ENCODE peak calls at places on chromosome 3, in six cellular contexts. One of them, this sample, is unnamed.

GRCh38 chr3:159839561-159840379 is 148.9 kb upstream of the IL12A start:
- DNase-seq in HepG2: no peak
- DNase-seq in H1: peak
- DNase-seq in GM12878: no peak
- DNase-seq in HCT116: no peak
- DNase-seq in SK-N-SH: peak
- DNase-seq in this sample: no peak

GRCh38 chr3:120615863-120616599 is 19.9 kb downstream of the NDUFB4 start:
- DNase-seq in HepG2: no peak
- DNase-seq in H1: no peak
- DNase-seq in GM12878: no peak
- DNase-seq in HCT116: no peak
- DNase-seq in SK-N-SH: no peak
- DNase-seq in this sample: no peak

GRCh38 chr3:16583551-16583950 is 21.7 kb downstream of the DAZL start:
- DNase-seq in HepG2: no peak
- DNase-seq in H1: no peak
- DNase-seq in GM12878: no peak
- DNase-seq in HCT116: no peak
- DNase-seq in SK-N-SH: no peak
- DNase-seq in this sample: no peak

GRCh38 chr3:160395297-160395696 is 3.7 kb downstream of the IFT80 start:
- DNase-seq in HepG2: no peak
- DNase-seq in H1: no peak
- DNase-seq in GM12878: no peak
- DNase-seq in HCT116: no peak
- DNase-seq in SK-N-SH: no peak
- DNase-seq in this sample: no peak

GRCh38 chr3:99856437-99857220 is 39.0 kb downstream of the CMSS1 start:
- DNase-seq in HepG2: no peak
- DNase-seq in H1: no peak
- DNase-seq in GM12878: no peak
- DNase-seq in HCT116: no peak
- DNase-seq in SK-N-SH: no peak
- DNase-seq in this sample: no peak

GRCh38 chr3:9422712-9423424 is 25.5 kb downstream of the SETD5 start:
- DNase-seq in HepG2: peak
- DNase-seq in H1: no peak
- DNase-seq in GM12878: no peak
- DNase-seq in HCT116: peak
- DNase-seq in SK-N-SH: peak
- DNase-seq in this sample: peak

GRCh38 chr3:47083786-47084185 is 80.1 kb downstream of the SETD2 start:
- DNase-seq in HepG2: no peak
- DNase-seq in H1: no peak
- DNase-seq in GM12878: peak
- DNase-seq in HCT116: no peak
- DNase-seq in SK-N-SH: no peak
- DNase-seq in this sample: no peak

GRCh38 chr3:126154391-126155279 is 25.8 kb downstream of the ALDH1L1 start:
- DNase-seq in HepG2: no peak
- DNase-seq in H1: no peak
- DNase-seq in GM12878: no peak
- DNase-seq in HCT116: no peak
- DNase-seq in SK-N-SH: no peak
- DNase-seq in this sample: no peak

GRCh38 chr3:162602619-162603018 is 1106.0 kb downstream of the OTOL1 start:
- DNase-seq in HepG2: no peak
- DNase-seq in H1: no peak
- DNase-seq in GM12878: no peak
- DNase-seq in HCT116: no peak
- DNase-seq in SK-N-SH: no peak
- DNase-seq in this sample: no peak

GRCh38 chr3:126352476-126353454 is 4.4 kb downstream of the KLF15 start:
- DNase-seq in HepG2: peak
- DNase-seq in H1: no peak
- DNase-seq in GM12878: no peak
- DNase-seq in HCT116: no peak
- DNase-seq in SK-N-SH: no peak
- DNase-seq in this sample: no peak

GRCh38 chr3:68007621-68008226 is 353.3 kb upstream of the SUCLG2 start:
- DNase-seq in HepG2: no peak
- DNase-seq in H1: peak
- DNase-seq in GM12878: no peak
- DNase-seq in HCT116: no peak
- DNase-seq in SK-N-SH: peak
- DNase-seq in this sample: no peak

GRCh38 chr3:109178701-109179100 is 42.2 kb downstream of the C3orf85 start:
- DNase-seq in HepG2: no peak
- DNase-seq in H1: no peak
- DNase-seq in GM12878: no peak
- DNase-seq in HCT116: no peak
- DNase-seq in SK-N-SH: no peak
- DNase-seq in this sample: no peak

GRCh38 chr3:96478496-96478895 is 335.9 kb upstream of the EPHA6 start:
- DNase-seq in HepG2: no peak
- DNase-seq in H1: no peak
- DNase-seq in GM12878: no peak
- DNase-seq in HCT116: no peak
- DNase-seq in SK-N-SH: no peak
- DNase-seq in this sample: no peak

GRCh38 chr3:118734664-118735063 is 300.0 kb downstream of the IGSF11 start:
- DNase-seq in HepG2: no peak
- DNase-seq in H1: no peak
- DNase-seq in GM12878: no peak
- DNase-seq in HCT116: no peak
- DNase-seq in SK-N-SH: no peak
- DNase-seq in this sample: no peak

GRCh38 chr3:138573138-138573537 is 20.9 kb downstream of the CEP70 start:
- DNase-seq in HepG2: no peak
- DNase-seq in H1: no peak
- DNase-seq in GM12878: no peak
- DNase-seq in HCT116: no peak
- DNase-seq in SK-N-SH: no peak
- DNase-seq in this sample: no peak
- TF ChIP-seq JUND in HepG2: no peak
- TF ChIP-seq JUND in H1: no peak
- TF ChIP-seq JUND in GM12878: no peak
- TF ChIP-seq JUND in HCT116: no peak
- TF ChIP-seq JUND in SK-N-SH: no peak
- TF ChIP-seq JUND in this sample: no peak

GRCh38 chr3:42982645-42983412 is 3.7 kb downstream of the GASK1A start:
- DNase-seq in HepG2: no peak
- DNase-seq in H1: no peak
- DNase-seq in GM12878: no peak
- DNase-seq in HCT116: no peak
- DNase-seq in SK-N-SH: no peak
- DNase-seq in this sample: no peak

GRCh38 chr3:42980209-42980608 is 1.1 kb downstream of the GASK1A start:
- DNase-seq in HepG2: no peak
- DNase-seq in H1: no peak
- DNase-seq in GM12878: no peak
- DNase-seq in HCT116: no peak
- DNase-seq in SK-N-SH: no peak
- DNase-seq in this sample: no peak

GRCh38 chr3:42979044-42979962 is at the start of gene GASK1A:
- DNase-seq in HepG2: no peak
- DNase-seq in H1: no peak
- DNase-seq in GM12878: no peak
- DNase-seq in HCT116: no peak
- DNase-seq in SK-N-SH: peak
- DNase-seq in this sample: peak

GRCh38 chr3:42983927-42984326 is 4.8 kb downstream of the GASK1A start:
- DNase-seq in HepG2: no peak
- DNase-seq in H1: no peak
- DNase-seq in GM12878: no peak
- DNase-seq in HCT116: no peak
- DNase-seq in SK-N-SH: no peak
- DNase-seq in this sample: no peak

GRCh38 chr3:42980909-42981308 is 1.8 kb downstream of the GASK1A start:
- DNase-seq in HepG2: no peak
- DNase-seq in H1: no peak
- DNase-seq in GM12878: no peak
- DNase-seq in HCT116: no peak
- DNase-seq in SK-N-SH: no peak
- DNase-seq in this sample: no peak
- TF ChIP-seq JUND in HepG2: no peak
- TF ChIP-seq JUND in H1: no peak
- TF ChIP-seq JUND in GM12878: no peak
- TF ChIP-seq JUND in HCT116: no peak
- TF ChIP-seq JUND in SK-N-SH: no peak
- TF ChIP-seq JUND in this sample: no peak

DNA sequence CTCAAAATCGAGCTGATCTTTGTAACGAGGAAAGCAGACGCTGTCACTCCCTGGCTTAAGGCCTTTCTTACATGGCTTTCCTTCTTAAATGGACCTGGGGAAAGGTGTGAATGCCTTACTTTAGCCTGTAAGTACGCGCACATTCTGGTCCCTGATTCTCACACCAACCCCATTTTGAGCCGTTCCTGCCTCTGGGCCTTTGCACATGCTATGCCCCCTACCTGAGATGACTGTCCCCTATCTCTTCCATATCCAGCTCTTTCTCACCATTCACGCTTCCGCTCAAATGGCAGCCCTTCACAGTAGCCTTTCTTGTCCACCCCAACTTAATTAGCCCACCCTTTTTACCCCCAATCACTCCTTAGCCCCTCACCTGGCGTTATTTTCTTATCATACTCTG is 496.7 kb downstream of the SHQ1 start:
- DNase-seq in HepG2: no peak
- DNase-seq in H1: no peak
- DNase-seq in GM12878: no peak
- DNase-seq in HCT116: no peak
- DNase-seq in SK-N-SH: no peak
- DNase-seq in this sample: no peak
- TF ChIP-seq JUND in HepG2: no peak
- TF ChIP-seq JUND in H1: no peak
- TF ChIP-seq JUND in GM12878: no peak
- TF ChIP-seq JUND in HCT116: no peak
- TF ChIP-seq JUND in SK-N-SH: no peak
- TF ChIP-seq JUND in this sample: no peak

DNA sequence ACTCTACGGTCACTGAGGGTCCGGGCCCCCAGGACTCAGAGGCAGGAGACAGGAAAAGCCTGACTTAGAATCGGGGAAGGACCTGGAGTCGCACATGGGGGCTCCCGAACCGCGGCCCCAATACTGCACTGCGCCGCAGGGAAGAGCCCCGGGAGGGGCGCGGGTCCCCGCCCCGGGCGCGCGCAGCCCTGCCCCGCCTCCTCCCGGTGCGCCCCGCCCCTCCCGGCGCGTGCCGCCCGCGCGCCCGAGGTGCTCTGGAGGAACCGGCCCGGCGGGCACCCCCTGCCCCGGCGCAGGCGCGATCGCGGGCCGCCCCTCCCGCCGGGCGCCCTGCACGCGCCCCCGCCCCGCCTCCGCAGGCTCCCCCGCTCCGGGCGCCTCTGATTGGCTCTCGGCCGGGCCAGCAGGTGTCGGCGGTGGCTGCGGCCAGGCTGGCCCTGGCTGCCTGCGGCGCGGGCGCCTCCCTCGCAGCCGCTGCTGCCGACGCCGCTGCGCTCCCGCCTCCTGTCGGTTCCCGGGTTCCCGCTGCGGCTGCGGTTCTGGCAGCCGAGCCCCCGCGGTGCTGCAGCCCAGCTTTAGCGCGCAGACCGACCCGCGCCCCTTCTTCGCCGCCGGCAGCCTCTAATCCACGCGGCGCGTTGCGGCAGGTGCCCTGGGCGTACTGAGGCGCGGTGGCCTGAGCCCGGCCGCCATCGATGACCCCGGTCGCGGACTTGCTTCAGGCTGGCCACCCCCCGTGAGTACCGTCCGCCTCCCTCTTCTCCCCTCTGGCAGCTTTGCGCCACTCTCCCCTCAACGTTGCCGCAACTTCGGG is at the start of gene MYRIP:
- DNase-seq in HepG2: peak
- DNase-seq in H1: no peak
- DNase-seq in GM12878: no peak
- DNase-seq in HCT116: no peak
- DNase-seq in SK-N-SH: peak
- DNase-seq in this sample: peak
- TF ChIP-seq JUND in HepG2: no peak
- TF ChIP-seq JUND in H1: no peak
- TF ChIP-seq JUND in GM12878: no peak
- TF ChIP-seq JUND in HCT116: no peak
- TF ChIP-seq JUND in SK-N-SH: no peak
- TF ChIP-seq JUND in this sample: no peak

GRCh38 chr3:13193320-13194284 is 120.4 kb upstream of the IQSEC1 start:
- DNase-seq in HepG2: no peak
- DNase-seq in H1: no peak
- DNase-seq in GM12878: no peak
- DNase-seq in HCT116: no peak
- DNase-seq in SK-N-SH: no peak
- DNase-seq in this sample: peak
- TF ChIP-seq JUND in HepG2: no peak
- TF ChIP-seq JUND in H1: no peak
- TF ChIP-seq JUND in GM12878: no peak
- TF ChIP-seq JUND in HCT116: no peak
- TF ChIP-seq JUND in SK-N-SH: no peak
- TF ChIP-seq JUND in this sample: no peak

GRCh38 chr3:107981471-107982111 is 109.2 kb downstream of the CD47 start:
- DNase-seq in HepG2: no peak
- DNase-seq in H1: no peak
- DNase-seq in GM12878: no peak
- DNase-seq in HCT116: no peak
- DNase-seq in SK-N-SH: no peak
- DNase-seq in this sample: peak

GRCh38 chr3:107977571-107977970 is 113.3 kb downstream of the CD47 start:
- DNase-seq in HepG2: no peak
- DNase-seq in H1: no peak
- DNase-seq in GM12878: no peak
- DNase-seq in HCT116: no peak
- DNase-seq in SK-N-SH: no peak
- DNase-seq in this sample: no peak

GRCh38 chr3:107982165-107982564 is 108.7 kb downstream of the CD47 start:
- DNase-seq in HepG2: no peak
- DNase-seq in H1: no peak
- DNase-seq in GM12878: no peak
- DNase-seq in HCT116: no peak
- DNase-seq in SK-N-SH: no peak
- DNase-seq in this sample: no peak

GRCh38 chr3:107978116-107979057 is 112.4 kb downstream of the CD47 start:
- DNase-seq in HepG2: no peak
- DNase-seq in H1: no peak
- DNase-seq in GM12878: no peak
- DNase-seq in HCT116: no peak
- DNase-seq in SK-N-SH: no peak
- DNase-seq in this sample: no peak

DNA sequence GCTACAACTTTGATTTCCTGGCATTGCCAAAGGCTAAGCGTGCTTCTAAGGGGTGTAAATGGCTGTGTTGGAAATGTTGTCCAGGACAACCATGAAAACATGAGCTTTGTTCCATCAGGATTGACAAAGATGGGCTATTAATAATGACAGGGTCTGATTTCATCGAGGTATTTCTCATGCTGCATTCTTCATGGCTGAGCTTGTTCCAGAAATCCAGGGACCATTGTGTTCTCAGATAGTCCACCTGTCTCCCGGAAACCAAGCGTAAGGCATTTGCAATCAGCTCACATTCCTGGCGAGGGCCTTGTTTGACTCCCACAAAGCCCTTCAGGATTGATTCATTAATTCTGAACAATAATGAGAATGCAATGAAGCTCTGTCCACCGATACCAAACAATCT is 111.3 kb downstream of the CD47 start:
- DNase-seq in HepG2: no peak
- DNase-seq in H1: no peak
- DNase-seq in GM12878: no peak
- DNase-seq in HCT116: no peak
- DNase-seq in SK-N-SH: no peak
- DNase-seq in this sample: no peak
- TF ChIP-seq JUND in HepG2: no peak
- TF ChIP-seq JUND in H1: no peak
- TF ChIP-seq JUND in GM12878: no peak
- TF ChIP-seq JUND in HCT116: no peak
- TF ChIP-seq JUND in SK-N-SH: no peak
- TF ChIP-seq JUND in this sample: no peak

This sample was measured in T47D.